ENCODE peak calls at places on chromosomes 3 and 15, in seven cellular contexts. Z is transverse colon, D is prostate gland, J is ovary, I is tibial nerve, R is A549, O is upper lobe of left lung. F is an unnamed sample.

GRCh38 chr3:43378066-43378935 is 92.0 kb downstream of the SNRK start:
- DNase-seq in Z (peak; percentile 55), D (no peak), J (no peak), I (peak; percentile 36), R (peak; percentile 39), O (no peak), F (no peak)

GRCh38 chr15:88604381-88604951 is 16.7 kb upstream of the AEN start:
- DNase-seq in Z (no peak), D (no peak), J (no peak), I (no peak), R (no peak), O (peak; percentile 70), F (no peak)

GRCh38 chr3:186618318-186618938 is 5.6 kb downstream of the AHSG start:
- DNase-seq in Z (no peak), D (no peak), J (no peak), I (no peak), R (no peak), O (no peak), F (no peak)

GRCh38 chr3:27591811-27592210 is 107.6 kb upstream of the SLC4A7 start:
- DNase-seq in Z (no peak), D (no peak), J (no peak), I (no peak), R (no peak), O (no peak), F (no peak)

GRCh38 chr3:190077646-190078045 is 43.1 kb downstream of the P3H2 start:
- DNase-seq in Z (no peak), D (no peak), J (no peak), I (no peak), R (no peak), O (no peak), F (no peak)

GRCh38 chr3:106824856-106825255 is 552.4 kb upstream of the CCDC54 start:
- DNase-seq in Z (no peak), D (no peak), J (no peak), I (no peak), R (no peak), O (no peak), F (no peak)

GRCh38 chr15:66569461-66570137 is 3.8 kb upstream of the LCTL start:
- DNase-seq in Z (no peak), D (no peak), J (no peak), I (no peak), R (no peak), O (no peak), F (no peak)

GRCh38 chr3:186142556-186142955 is 33.7 kb upstream of the ETV5 start:
- DNase-seq in Z (no peak), D (no peak), J (no peak), I (no peak), R (no peak), O (no peak), F (no peak)

GRCh38 chr3:124372784-124373183 is 357.5 kb upstream of the UMPS start:
- DNase-seq in Z (no peak), D (no peak), J (no peak), I (no peak), R (no peak), O (no peak), F (no peak)

GRCh38 chr3:108518895-108519294 is 8.5 kb upstream of the MYH15 start:
- DNase-seq in Z (no peak), D (no peak), J (no peak), I (no peak), R (no peak), O (no peak), F (no peak)

GRCh38 chr3:194185225-194185624 is 49.3 kb downstream of the HES1 start:
- DNase-seq in Z (no peak), D (no peak), J (no peak), I (no peak), R (no peak), O (no peak), F (no peak)

GRCh38 chr3:71369733-71370391 is 213.7 kb downstream of the FOXP1 start:
- DNase-seq in Z (no peak), D (no peak), J (no peak), I (no peak), R (no peak), O (no peak), F (no peak)

GRCh38 chr3:49689046-49689886 is at the start of the genes MST1 and RNF123:
- DNase-seq in Z (peak; percentile 90), D (peak; percentile 78), J (peak; percentile 96), I (peak; percentile 78), R (peak; percentile 70), O (peak; percentile 99), F (peak; percentile 89)

GRCh38 chr3:105417538-105418289 is 51.0 kb downstream of the ALCAM start:
- DNase-seq in Z (no peak), D (no peak), J (no peak), I (no peak), R (no peak), O (no peak), F (no peak)

GRCh38 chr3:126476166-126476975 is 680 bp upstream of the ZXDC start:
- DNase-seq in Z (no peak), D (peak; percentile 54), J (peak; percentile 81), I (peak; percentile 53), R (peak; percentile 72), O (peak; percentile 90), F (peak; percentile 82)

GRCh38 chr3:19808834-19809233 is 125.2 kb downstream of the EFHB start:
- DNase-seq in Z (no peak), D (no peak), J (no peak), I (no peak), R (no peak), O (no peak), F (no peak)

GRCh38 chr15:31274496-31275330 is 51.9 kb upstream of the KLF13 start:
- DNase-seq in Z (no peak), D (peak; percentile 46), J (peak; percentile 7), I (no peak), R (no peak), O (no peak), F (no peak)

GRCh38 chr3:190526787-190527767 is 13.2 kb downstream of the IL1RAP start:
- DNase-seq in Z (no peak), D (no peak), J (no peak), I (no peak), R (no peak), O (no peak), F (peak; percentile 71)

GRCh38 chr15:99435138-99435695 is 130.6 kb upstream of the MEF2A start:
- DNase-seq in Z (peak; percentile 90), D (peak; percentile 79), J (no peak), I (no peak), R (no peak), O (peak; percentile 83), F (no peak)

GRCh38 chr3:190594171-190594570 is 80.3 kb downstream of the IL1RAP start:
- DNase-seq in Z (no peak), D (no peak), J (no peak), I (no peak), R (no peak), O (no peak), F (no peak)

GRCh38 chr15:51837784-51838183 is 8.3 kb downstream of the TMOD3 start:
- DNase-seq in Z (no peak), D (no peak), J (no peak), I (no peak), R (no peak), O (no peak), F (no peak)

GRCh38 chr3:85475346-85475745 is 516.6 kb downstream of the CADM2 start:
- DNase-seq in Z (no peak), D (no peak), J (no peak), I (no peak), R (no peak), O (no peak), F (no peak)

DNA sequence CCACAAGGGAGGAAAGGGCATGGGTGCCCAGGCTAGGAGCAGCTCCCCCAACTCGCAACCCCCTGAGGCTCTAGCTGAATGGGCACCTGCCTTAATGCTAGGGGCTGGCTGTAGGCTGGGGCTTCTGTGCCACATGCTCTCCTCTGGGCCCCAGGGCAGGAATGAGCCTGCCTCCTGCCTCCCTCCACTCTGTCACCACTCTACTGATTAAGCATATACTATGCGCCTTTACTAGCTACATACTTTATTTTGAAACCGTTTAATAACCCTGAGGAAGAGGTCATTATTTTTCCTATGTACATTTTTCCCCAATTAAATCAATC is 122.7 kb downstream of the DNAJB8 start:
- DNase-seq in Z (no peak), D (no peak), J (no peak), I (no peak), R (no peak), O (no peak), F (peak; percentile 23)
- H3K4me3 ChIP-seq in Z (no peak overlapping the region), D (no peak overlapping the region), J (no peak overlapping the region), I (no peak overlapping the region), R (no peak overlapping the region), O (no peak overlapping the region), F (no peak overlapping the region)

GRCh38 chr3:57594576-57594975 is 2.6 kb downstream of the ARF4 start:
- DNase-seq in Z (no peak), D (no peak), J (no peak), I (no peak), R (no peak), O (no peak), F (no peak)
- TF ChIP-seq POLR2A in Z (no peak), D (no peak), J (no peak), I (no peak), R (no peak), O (no peak), F (no peak)

DNA sequence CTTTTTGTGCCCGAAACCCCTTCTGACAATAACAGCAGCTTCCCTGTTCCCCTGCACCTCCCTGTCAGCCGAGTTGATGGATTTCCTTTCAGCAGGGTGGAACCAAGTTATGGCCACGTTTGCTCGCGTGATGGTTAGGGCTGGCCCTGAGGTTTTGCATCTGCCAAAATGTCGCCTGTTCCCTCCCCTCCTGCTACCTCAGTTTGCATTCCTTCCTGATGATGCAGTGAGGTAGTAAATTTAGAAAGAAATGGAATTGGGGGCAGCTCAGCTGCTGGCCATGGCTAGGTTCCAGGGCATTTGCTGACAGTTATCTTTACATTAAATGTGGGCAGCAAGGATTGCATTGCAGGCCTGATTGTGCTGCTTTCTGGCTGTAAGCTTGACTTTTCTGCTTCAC is 13.2 kb downstream of the LIMD1 start:
- DNase-seq in Z (no peak), D (no peak), J (no peak), I (no peak), R (no peak), O (no peak), F (no peak)
- H3K4me3 ChIP-seq in Z (no peak overlapping the region), D (no peak overlapping the region), J (no peak overlapping the region), I (no peak overlapping the region), R (no peak overlapping the region), O (no peak overlapping the region), F (no peak overlapping the region)

DNA sequence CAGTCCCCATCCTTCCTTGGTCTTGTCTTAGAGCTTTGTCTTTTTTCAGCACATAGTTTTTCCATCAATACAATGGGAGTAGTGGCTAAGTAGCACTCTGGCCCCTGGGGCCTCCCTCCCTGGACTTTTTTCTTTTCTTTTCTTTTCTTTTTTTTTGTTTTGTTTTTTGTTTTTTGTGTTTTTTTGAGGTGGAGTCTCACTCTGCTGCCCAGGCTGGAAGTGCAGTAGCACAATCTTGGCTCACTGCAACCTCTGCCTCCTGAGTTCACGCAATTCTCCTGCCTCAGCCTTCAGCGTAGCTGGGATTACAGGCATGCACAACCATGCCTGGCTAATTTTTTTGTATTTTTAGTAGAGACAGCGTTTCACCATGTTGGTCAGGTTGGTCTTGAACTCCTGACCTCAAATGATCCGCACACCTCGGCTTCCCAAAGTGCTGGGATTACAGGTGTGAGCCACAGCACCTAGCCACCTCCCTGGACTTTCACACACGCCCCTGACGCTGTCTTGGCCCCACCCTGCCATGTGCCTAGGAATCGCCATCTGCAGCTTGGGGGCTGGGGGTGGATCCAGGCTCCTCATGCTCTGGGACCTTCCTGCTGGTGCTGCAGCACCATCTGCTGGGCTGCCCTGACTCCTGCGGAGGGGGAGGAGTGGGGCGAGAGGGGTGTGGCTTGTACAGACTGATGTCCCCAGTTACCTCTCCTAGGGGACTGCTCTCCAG is 2.8 kb downstream of the C15orf39 start:
- DNase-seq in Z (peak; percentile 96), D (peak; percentile 87), J (peak; percentile 92), I (peak; percentile 94), R (peak; percentile 99), O (peak; percentile 89), F (peak; percentile 93)
- TF ChIP-seq POLR2A in Z (no peak), D (no peak), J (peak; percentile 28), I (no peak), R (no peak), O (no peak), F (no peak)

F was measured in right lobe of liver.